ENCODE peak calls at places on chromosomes 2 and 18, in five cellular contexts. One of them, this sample, is unnamed.

GRCh38 chr2:236569593-236569973 is at the start of gene ACKR3:
- DNase-seq in HL-60: peak
- DNase-seq in lower lobe of right lung: peak
- DNase-seq in bronchial epithelial cell: peak
- DNase-seq in astrocyte of the spinal cord: peak
- DNase-seq in this sample: peak

GRCh38 chr2:14634885-14635871 is 2.7 kb downstream of the LRATD1 start:
- DNase-seq in bronchial epithelial cell: peak
- DNase-seq in astrocyte of the spinal cord: peak
- DNase-seq in lower lobe of right lung: peak
- DNase-seq in HL-60: no peak
- DNase-seq in this sample: peak

GRCh38 chr2:177758591-177759371 is 313.8 kb downstream of the PDE11A start:
- DNase-seq in HL-60: no peak
- DNase-seq in astrocyte of the spinal cord: peak
- DNase-seq in lower lobe of right lung: no peak
- DNase-seq in bronchial epithelial cell: peak
- DNase-seq in this sample: no peak

GRCh38 chr2:14520385-14520945 is 112.1 kb upstream of the LRATD1 start:
- DNase-seq in bronchial epithelial cell: no peak
- DNase-seq in astrocyte of the spinal cord: no peak
- DNase-seq in HL-60: no peak
- DNase-seq in lower lobe of right lung: no peak
- DNase-seq in this sample: no peak

GRCh38 chr2:205800804-205801203 is 118.5 kb downstream of the NRP2 start:
- DNase-seq in lower lobe of right lung: no peak
- DNase-seq in HL-60: no peak
- DNase-seq in astrocyte of the spinal cord: peak
- DNase-seq in bronchial epithelial cell: peak
- DNase-seq in this sample: no peak

GRCh38 chr2:40204268-40204667 is 247.6 kb downstream of the SLC8A1 start:
- DNase-seq in HL-60: no peak
- DNase-seq in bronchial epithelial cell: no peak
- DNase-seq in astrocyte of the spinal cord: peak
- DNase-seq in lower lobe of right lung: no peak
- DNase-seq in this sample: no peak

GRCh38 chr2:85852979-85853498 is 35.8 kb downstream of the ST3GAL5 start:
- DNase-seq in astrocyte of the spinal cord: no peak
- DNase-seq in bronchial epithelial cell: no peak
- DNase-seq in HL-60: no peak
- DNase-seq in lower lobe of right lung: peak
- DNase-seq in this sample: no peak

GRCh38 chr2:235595420-235596010 is 101.7 kb downstream of the AGAP1 start:
- DNase-seq in bronchial epithelial cell: peak
- DNase-seq in HL-60: peak
- DNase-seq in astrocyte of the spinal cord: peak
- DNase-seq in lower lobe of right lung: no peak
- DNase-seq in this sample: peak

GRCh38 chr18:58429442-58429841 is 199.4 kb downstream of the ALPK2 start:
- DNase-seq in bronchial epithelial cell: no peak
- DNase-seq in astrocyte of the spinal cord: no peak
- DNase-seq in HL-60: no peak
- DNase-seq in lower lobe of right lung: no peak
- DNase-seq in this sample: no peak

GRCh38 chr2:194698012-194698411 is 959.0 kb upstream of the SLC39A10 start:
- DNase-seq in bronchial epithelial cell: no peak
- DNase-seq in HL-60: no peak
- DNase-seq in lower lobe of right lung: no peak
- DNase-seq in astrocyte of the spinal cord: no peak
- DNase-seq in this sample: no peak

GRCh38 chr2:42307180-42307579 is 53.8 kb downstream of the COX7A2L start:
- DNase-seq in HL-60: no peak
- DNase-seq in astrocyte of the spinal cord: no peak
- DNase-seq in lower lobe of right lung: no peak
- DNase-seq in bronchial epithelial cell: no peak
- DNase-seq in this sample: no peak

GRCh38 chr18:53153281-53153680 is 813.3 kb downstream of the DCC start:
- DNase-seq in HL-60: no peak
- DNase-seq in lower lobe of right lung: no peak
- DNase-seq in bronchial epithelial cell: no peak
- DNase-seq in astrocyte of the spinal cord: no peak
- DNase-seq in this sample: peak
- TF ChIP-seq CTCF in HL-60: no peak
- TF ChIP-seq CTCF in lower lobe of right lung: peak
- TF ChIP-seq CTCF in bronchial epithelial cell: no peak
- TF ChIP-seq CTCF in astrocyte of the spinal cord: peak
- TF ChIP-seq CTCF in this sample: peak

GRCh38 chr2:218658671-218659257 is 659 bp downstream of the ZNF142 start:
- DNase-seq in bronchial epithelial cell: peak
- DNase-seq in astrocyte of the spinal cord: peak
- DNase-seq in HL-60: peak
- DNase-seq in lower lobe of right lung: no peak
- DNase-seq in this sample: peak
- TF ChIP-seq CTCF in bronchial epithelial cell: peak
- TF ChIP-seq CTCF in astrocyte of the spinal cord: peak
- TF ChIP-seq CTCF in HL-60: peak
- TF ChIP-seq CTCF in lower lobe of right lung: peak
- TF ChIP-seq CTCF in this sample: peak

GRCh38 chr18:11759456-11759855 is 70.4 kb downstream of the GNAL start:
- DNase-seq in bronchial epithelial cell: no peak
- DNase-seq in lower lobe of right lung: no peak
- DNase-seq in astrocyte of the spinal cord: no peak
- DNase-seq in HL-60: no peak
- DNase-seq in this sample: no peak
- TF ChIP-seq CTCF in bronchial epithelial cell: no peak
- TF ChIP-seq CTCF in lower lobe of right lung: no peak
- TF ChIP-seq CTCF in astrocyte of the spinal cord: no peak
- TF ChIP-seq CTCF in HL-60: no peak
- TF ChIP-seq CTCF in this sample: no peak

GRCh38 chr2:30949435-30949834 is 142.2 kb upstream of the CAPN13 start:
- DNase-seq in lower lobe of right lung: no peak
- DNase-seq in astrocyte of the spinal cord: no peak
- DNase-seq in HL-60: no peak
- DNase-seq in bronchial epithelial cell: no peak
- DNase-seq in this sample: no peak
- TF ChIP-seq CTCF in lower lobe of right lung: no peak
- TF ChIP-seq CTCF in astrocyte of the spinal cord: no peak
- TF ChIP-seq CTCF in HL-60: no peak
- TF ChIP-seq CTCF in bronchial epithelial cell: no peak
- TF ChIP-seq CTCF in this sample: no peak

DNA sequence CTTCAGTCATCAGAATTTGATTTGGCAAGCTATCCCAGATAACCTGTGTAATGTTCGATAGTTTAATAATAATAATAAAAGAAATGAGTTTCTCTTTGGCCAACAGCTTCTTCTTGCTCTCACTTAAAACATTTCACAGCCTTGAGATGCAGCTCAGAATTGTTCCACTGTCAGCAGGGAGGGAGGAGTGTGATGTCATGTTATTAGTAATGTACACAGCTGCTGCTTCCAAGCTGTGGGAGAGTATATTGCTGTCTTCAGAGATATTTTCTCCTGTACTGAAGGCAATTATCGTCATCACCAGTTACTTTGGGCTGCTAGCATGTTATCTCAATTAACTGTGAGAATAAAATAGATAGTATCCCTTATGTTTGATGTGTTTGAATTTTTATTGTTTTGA is 146.9 kb upstream of the MAP3K20 start:
- DNase-seq in astrocyte of the spinal cord: peak
- DNase-seq in bronchial epithelial cell: peak
- DNase-seq in lower lobe of right lung: no peak
- DNase-seq in HL-60: no peak
- DNase-seq in this sample: no peak
- TF ChIP-seq CTCF in astrocyte of the spinal cord: no peak
- TF ChIP-seq CTCF in bronchial epithelial cell: no peak
- TF ChIP-seq CTCF in lower lobe of right lung: no peak
- TF ChIP-seq CTCF in HL-60: no peak
- TF ChIP-seq CTCF in this sample: no peak

GRCh38 chr2:73113634-73113958 is 848 bp upstream of the RAB11FIP5 start:
- DNase-seq in lower lobe of right lung: no peak
- DNase-seq in astrocyte of the spinal cord: no peak
- DNase-seq in bronchial epithelial cell: no peak
- DNase-seq in HL-60: no peak
- DNase-seq in this sample: no peak

GRCh38 chr2:73112913-73113633 is at the start of gene RAB11FIP5:
- DNase-seq in HL-60: peak
- DNase-seq in lower lobe of right lung: peak
- DNase-seq in astrocyte of the spinal cord: peak
- DNase-seq in bronchial epithelial cell: peak
- DNase-seq in this sample: peak

GRCh38 chr2:73110622-73111299 is 2.0 kb downstream of the RAB11FIP5 start:
- DNase-seq in bronchial epithelial cell: no peak
- DNase-seq in HL-60: no peak
- DNase-seq in astrocyte of the spinal cord: peak
- DNase-seq in lower lobe of right lung: no peak
- DNase-seq in this sample: no peak

GRCh38 chr2:73111300-73112025 is 1.3 kb downstream of the RAB11FIP5 start:
- DNase-seq in bronchial epithelial cell: peak
- DNase-seq in astrocyte of the spinal cord: peak
- DNase-seq in lower lobe of right lung: no peak
- DNase-seq in HL-60: no peak
- DNase-seq in this sample: no peak

DNA sequence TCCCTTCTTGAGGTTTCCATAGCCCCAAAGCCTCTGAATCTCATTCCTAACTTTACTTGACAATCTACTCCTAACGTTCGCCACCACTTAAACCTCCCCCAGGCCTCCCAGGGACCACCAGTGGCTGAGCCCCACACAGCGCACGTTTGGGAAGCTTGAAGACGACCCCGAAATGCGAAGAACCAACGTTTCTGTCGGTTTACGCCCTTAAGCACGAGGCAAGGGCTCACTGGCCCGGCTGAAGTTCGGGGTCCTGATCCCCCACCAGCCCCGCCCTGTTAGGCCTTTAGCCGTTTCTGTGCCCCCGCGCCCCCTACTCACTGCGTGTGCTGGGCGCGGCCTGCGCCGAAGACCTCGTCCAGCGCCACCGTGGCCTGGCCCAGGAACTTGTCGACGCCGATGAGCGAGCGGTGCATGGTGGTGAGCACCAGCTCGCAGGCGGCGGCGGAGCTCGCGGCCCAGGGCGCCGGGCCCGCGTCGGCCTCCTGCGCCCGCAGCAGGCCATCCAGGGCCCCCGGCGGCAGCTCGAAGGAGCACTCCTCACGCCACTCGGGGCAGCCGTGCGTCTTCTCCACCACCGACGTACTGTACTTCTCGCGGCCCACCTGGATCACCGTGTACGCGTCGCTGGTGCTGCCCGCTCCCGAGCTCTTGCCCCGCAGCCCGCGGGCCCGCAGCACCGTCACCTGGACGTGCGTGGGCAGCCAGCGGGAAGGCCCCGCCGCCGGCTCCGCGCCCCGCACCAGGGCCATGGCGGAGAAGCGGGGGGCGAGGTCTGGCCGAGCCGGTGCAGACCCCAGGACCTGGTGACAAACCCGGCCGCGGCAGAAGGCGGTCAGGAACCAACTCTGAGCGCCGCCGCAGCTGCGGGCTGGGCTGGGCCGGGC is 479 bp downstream of the RAB11FIP5 start:
- DNase-seq in astrocyte of the spinal cord: peak
- DNase-seq in bronchial epithelial cell: no peak
- DNase-seq in HL-60: no peak
- DNase-seq in lower lobe of right lung: peak
- DNase-seq in this sample: no peak
- TF ChIP-seq CTCF in astrocyte of the spinal cord: no peak
- TF ChIP-seq CTCF in bronchial epithelial cell: no peak
- TF ChIP-seq CTCF in HL-60: no peak
- TF ChIP-seq CTCF in lower lobe of right lung: no peak
- TF ChIP-seq CTCF in this sample: no peak

DNA sequence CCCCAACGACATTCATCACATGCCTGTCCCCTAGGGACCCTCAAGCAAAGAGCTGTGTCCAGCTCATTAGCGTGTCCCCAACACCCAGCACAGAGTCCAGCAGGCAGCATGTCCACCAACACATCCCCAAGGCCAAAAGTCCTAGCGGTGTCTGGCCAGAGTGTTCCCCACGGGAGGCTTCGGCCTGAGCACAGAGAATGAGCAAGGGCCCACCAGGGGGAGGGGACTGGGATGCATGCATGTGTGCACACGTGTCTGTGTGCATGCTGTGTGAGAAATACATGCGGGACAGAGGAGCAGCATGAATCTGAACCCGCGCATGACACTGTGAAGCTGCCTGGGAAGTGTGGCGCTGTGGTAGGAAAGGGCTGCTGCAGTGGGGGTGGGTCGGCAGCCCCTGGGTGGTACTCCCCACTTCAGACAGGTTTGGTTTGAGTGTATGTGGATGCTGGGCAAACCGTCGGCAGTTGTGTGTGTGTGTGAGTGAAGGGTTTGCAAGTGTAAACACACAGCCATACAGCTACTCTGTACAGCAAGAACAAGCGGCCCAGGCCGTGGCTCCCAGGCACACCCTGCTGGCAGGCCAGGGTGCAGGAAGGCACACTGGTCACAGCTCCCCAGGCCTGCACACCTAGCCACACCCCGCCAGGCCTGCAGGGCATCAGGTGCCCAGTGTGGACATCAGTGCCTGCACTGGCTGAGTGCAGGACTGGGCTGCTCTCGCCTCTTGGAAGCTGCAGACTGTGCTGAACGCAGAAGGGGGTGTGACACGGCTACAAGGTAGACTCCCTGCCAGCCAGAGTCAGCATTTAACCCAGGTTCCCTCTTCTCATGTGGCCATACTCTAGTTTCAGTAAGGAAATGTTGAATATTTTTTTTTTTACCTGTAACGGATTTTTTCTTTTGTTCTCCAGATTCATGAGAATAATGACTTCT is 19.5 kb upstream of the HES6 start:
- DNase-seq in bronchial epithelial cell: no peak
- DNase-seq in astrocyte of the spinal cord: no peak
- DNase-seq in HL-60: no peak
- DNase-seq in lower lobe of right lung: peak
- DNase-seq in this sample: no peak
- TF ChIP-seq CTCF in bronchial epithelial cell: peak
- TF ChIP-seq CTCF in astrocyte of the spinal cord: no peak
- TF ChIP-seq CTCF in HL-60: no peak
- TF ChIP-seq CTCF in lower lobe of right lung: no peak
- TF ChIP-seq CTCF in this sample: no peak